ENCODE peak calls at places on chromosomes 5 and 9, in five cellular contexts. D is HCT116, X is H1, W is SK-N-SH, H is K562. J is an unnamed sample.

GRCh38 chr9:117927354-117927753 is 223.2 kb downstream of the TLR4 start:
- DNase-seq in D (no peak), X (peak; percentile 13), W (peak; percentile 1), H (no peak), J (no peak)

GRCh38 chr5:50320131-50320749 is 120.8 kb downstream of the EMB start:
- DNase-seq in D (peak; percentile 6), X (no peak), W (no peak), H (no peak), J (peak; percentile 41)

GRCh38 chr9:88174324-88174723 is 36.0 kb upstream of the SPATA31C2 start:
- DNase-seq in D (no peak), X (no peak), W (peak; percentile 45), H (no peak), J (peak; percentile 54)

GRCh38 chr5:109718632-109719031 is 28.9 kb downstream of the MAN2A1 start:
- DNase-seq in D (no peak), X (no peak), W (no peak), H (no peak), J (no peak)

GRCh38 chr5:5340206-5340729 is 82.2 kb upstream of the ICE1 start:
- DNase-seq in D (peak; percentile 80), X (peak; percentile 47), W (peak; percentile 88), H (peak; percentile 65), J (peak; percentile 22)

GRCh38 chr5:178208540-178209227 is 4.4 kb downstream of the HNRNPAB start:
- DNase-seq in D (no peak), X (no peak), W (peak; percentile 72), H (peak; percentile 53), J (no peak)

GRCh38 chr5:53679261-53679660 is 118.8 kb downstream of the NDUFS4 start:
- DNase-seq in D (no peak), X (no peak), W (no peak), H (no peak), J (no peak)

GRCh38 chr9:87592554-87593394 is 95.1 kb downstream of the DAPK1 start:
- DNase-seq in D (no peak), X (no peak), W (no peak), H (peak; percentile 62), J (no peak)

GRCh38 chr5:153539983-153540382 is 49.5 kb downstream of the GRIA1 start:
- DNase-seq in D (no peak), X (no peak), W (no peak), H (no peak), J (no peak)

GRCh38 chr5:153537225-153537624 is 46.8 kb downstream of the GRIA1 start:
- DNase-seq in D (no peak), X (no peak), W (no peak), H (no peak), J (no peak)

GRCh38 chr5:153533546-153533945 is 43.1 kb downstream of the GRIA1 start:
- DNase-seq in D (no peak), X (no peak), W (no peak), H (no peak), J (no peak)

GRCh38 chr5:153530357-153531143 is 40.1 kb downstream of the GRIA1 start:
- DNase-seq in D (no peak), X (no peak), W (peak; percentile 8), H (no peak), J (no peak)

DNA sequence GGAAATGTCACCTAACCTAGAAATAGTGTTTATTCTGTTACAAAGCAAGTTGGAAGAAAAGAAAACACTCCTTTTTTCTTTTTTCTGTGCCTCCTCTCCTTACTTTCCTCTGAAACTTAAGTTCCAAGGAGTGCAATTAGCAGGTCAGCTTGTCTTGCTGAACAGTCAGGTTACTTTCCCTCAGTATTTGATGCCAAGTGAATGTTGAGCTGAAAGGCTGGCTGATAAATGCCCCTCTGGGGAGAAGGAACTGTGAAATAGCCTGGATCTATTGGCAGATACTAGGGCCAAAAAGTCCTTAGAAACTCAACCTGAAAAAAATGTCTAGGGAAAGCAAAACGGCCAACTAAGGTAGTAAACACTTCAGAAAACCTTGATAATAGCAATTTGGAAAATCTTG is 43.6 kb downstream of the GRIA1 start:
- DNase-seq in D (no peak), X (no peak), W (no peak), H (no peak), J (no peak)
- TF ChIP-seq JUND in D (no peak), X (no peak), W (no peak), H (no peak), J (no peak)

DNA sequence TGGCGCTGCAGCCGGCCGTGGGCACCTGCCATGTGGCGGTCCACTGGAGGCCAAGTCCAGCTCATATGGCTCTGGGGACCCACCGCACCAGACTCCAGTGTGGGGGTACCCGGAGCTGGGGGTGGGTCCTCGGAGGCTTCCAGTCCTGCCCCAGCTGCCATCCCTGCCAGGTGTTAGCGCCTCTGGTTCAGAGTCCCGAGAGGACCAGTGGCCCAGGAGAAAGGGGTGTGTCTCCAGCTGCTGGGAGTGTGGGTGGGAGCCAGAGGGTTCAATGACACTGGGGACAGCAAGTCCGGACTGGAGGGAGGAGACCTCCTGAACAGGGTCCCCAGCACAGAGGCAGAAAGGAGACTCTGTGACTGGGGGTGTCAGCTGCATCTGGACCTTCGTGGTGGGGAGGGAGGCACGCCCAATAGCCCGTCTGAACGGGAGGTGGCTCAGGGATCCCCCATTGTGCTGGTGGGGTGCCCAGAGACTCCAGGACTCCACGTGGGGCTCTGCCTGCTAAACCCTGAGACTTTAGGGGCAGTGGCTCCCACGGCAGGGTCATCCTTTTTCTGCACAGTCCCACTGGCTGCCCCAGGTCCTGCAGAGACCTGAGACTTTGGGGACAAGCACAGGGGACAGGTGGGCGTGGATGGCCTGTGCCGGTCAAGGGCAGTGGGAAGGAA is 2.4 kb upstream of the AHRR start:
- DNase-seq in D (no peak), X (no peak), W (peak; percentile 40), H (peak; percentile 12), J (no peak)
- TF ChIP-seq JUND in D (no peak), X (no peak), W (no peak), H (no peak), J (no peak)

GRCh38 chr9:135240871-135241311 is 153.4 kb downstream of the OLFM1 start:
- DNase-seq in D (no peak), X (no peak), W (no peak), H (no peak), J (no peak)

GRCh38 chr9:135240222-135240621 is 152.8 kb downstream of the OLFM1 start:
- DNase-seq in D (no peak), X (no peak), W (no peak), H (no peak), J (no peak)

GRCh38 chr9:135243201-135244190 is 156.0 kb downstream of the OLFM1 start:
- DNase-seq in D (no peak), X (no peak), W (no peak), H (no peak), J (no peak)

GRCh38 chr9:135242406-135242805 is 154.9 kb downstream of the OLFM1 start:
- DNase-seq in D (no peak), X (no peak), W (no peak), H (no peak), J (no peak)

DNA sequence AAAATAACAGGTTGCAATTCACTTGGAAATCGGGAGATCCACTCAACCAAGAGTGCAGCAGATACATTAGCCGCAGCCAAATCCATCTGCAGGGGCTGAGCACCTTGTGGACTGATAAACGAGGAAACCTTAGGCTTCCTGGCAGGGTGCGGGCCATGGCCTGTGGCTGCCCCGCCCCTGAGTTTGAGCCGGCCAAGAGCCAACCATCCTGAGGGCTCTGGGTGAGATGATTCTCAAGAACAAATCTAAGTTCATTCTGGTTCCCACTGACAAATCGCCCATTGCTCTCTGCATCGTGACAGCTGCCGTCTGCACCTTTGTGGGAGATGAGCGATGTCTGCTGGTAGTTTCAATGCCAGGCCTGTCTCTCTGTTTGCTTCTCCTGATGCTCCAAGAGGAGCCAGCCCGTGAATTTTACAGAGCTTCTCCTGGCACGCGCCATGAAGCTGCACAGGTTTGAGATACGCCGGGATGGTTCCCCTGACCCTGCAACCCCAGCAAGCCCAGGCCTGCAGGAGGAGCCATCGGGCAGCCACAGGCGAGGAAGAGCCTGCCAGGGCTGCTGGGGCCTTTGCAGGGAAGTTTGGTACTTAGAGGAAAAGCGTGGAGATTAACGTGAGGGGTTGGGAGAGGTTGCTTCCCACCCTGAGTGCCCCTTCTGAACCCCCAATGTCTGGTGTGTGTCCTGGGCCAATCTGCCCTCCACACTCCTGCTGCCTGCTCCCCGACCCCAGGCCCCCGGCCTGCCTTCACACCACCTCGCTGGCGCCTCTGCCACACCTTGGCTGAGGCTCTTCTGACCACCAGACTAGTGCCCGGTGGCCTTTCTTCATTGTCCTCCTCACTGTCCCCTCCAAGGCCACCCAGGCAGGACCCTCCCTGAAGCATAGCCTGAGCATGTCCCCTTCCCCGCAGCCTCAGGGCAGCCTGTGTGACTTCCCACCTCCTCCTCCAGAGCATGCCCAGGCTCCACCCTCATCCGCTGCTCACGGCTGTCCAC is 154.2 kb downstream of the OLFM1 start:
- DNase-seq in D (no peak), X (no peak), W (no peak), H (no peak), J (no peak)
- TF ChIP-seq JUND in D (no peak), X (no peak), W (no peak), H (no peak), J (no peak)

GRCh38 chr9:16625106-16625505 is 245.4 kb downstream of the BNC2 start:
- DNase-seq in D (no peak), X (no peak), W (no peak), H (no peak), J (no peak)

GRCh38 chr9:16625831-16626230 is 244.6 kb downstream of the BNC2 start:
- DNase-seq in D (no peak), X (no peak), W (no peak), H (no peak), J (no peak)

GRCh38 chr9:16627967-16628366 is 242.5 kb downstream of the BNC2 start:
- DNase-seq in D (no peak), X (no peak), W (peak; percentile 33), H (no peak), J (no peak)

GRCh38 chr9:16626577-16627130 is 243.8 kb downstream of the BNC2 start:
- DNase-seq in D (no peak), X (no peak), W (no peak), H (no peak), J (no peak)

GRCh38 chr9:16628421-16628820 is 242.0 kb downstream of the BNC2 start:
- DNase-seq in D (no peak), X (no peak), W (no peak), H (no peak), J (no peak)
- TF ChIP-seq JUND in D (no peak), X (no peak), W (no peak), H (no peak), J (no peak)

GRCh38 chr5:59299006-59299405 is 594.5 kb downstream of the PDE4D start:
- DNase-seq in D (no peak), X (no peak), W (no peak), H (no peak), J (no peak)

GRCh38 chr5:59296317-59297264 is 596.9 kb downstream of the PDE4D start:
- DNase-seq in D (no peak), X (no peak), W (no peak), H (no peak), J (no peak)

GRCh38 chr5:59287884-59288283 is 605.6 kb downstream of the PDE4D start:
- DNase-seq in D (no peak), X (no peak), W (no peak), H (no peak), J (no peak)

DNA sequence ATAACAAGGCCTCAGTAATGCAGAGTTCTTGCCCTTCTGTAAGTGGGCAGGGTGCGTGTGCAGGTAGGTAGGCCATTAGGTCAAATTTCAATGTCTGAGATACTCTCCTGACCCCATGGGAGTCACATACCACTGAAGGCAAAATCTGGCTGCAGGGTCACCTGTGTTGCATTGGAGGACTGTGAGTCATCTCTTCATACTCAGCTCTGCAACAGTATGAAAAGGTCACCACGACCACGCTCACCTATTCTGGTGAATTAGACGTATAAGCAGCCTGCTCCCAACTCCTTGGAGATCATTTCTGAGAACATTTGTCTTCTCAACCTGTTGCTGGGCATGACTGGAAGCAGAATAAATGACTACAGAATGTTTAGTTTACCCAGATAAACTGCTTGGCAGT is 599.8 kb downstream of the PDE4D start:
- DNase-seq in D (no peak), X (no peak), W (no peak), H (no peak), J (no peak)
- TF ChIP-seq JUND in D (no peak), X (no peak), W (no peak), H (no peak), J (no peak)